ENCODE peak calls at places on chromosomes 12 and 14, in six cellular contexts. One of them, this sample, is unnamed.

GRCh38 chr12:22709292-22709691 is 84.3 kb downstream of the ETNK1 start:
- DNase-seq in cerebellar cortex: no peak
- DNase-seq in Calu3: no peak
- DNase-seq in activated naive CD8-positive, alpha-beta T cell treated with anti-CD3 and anti-CD28 coated beads, Interleukin-2, amount 50 U/mL, for 24 hours: no peak
- DNase-seq in GOT3: no peak
- DNase-seq in activated T-helper 1 cell treated with Interleukin-2 at 50 U/mL for 16 hours: no peak
- DNase-seq in this sample: no peak

GRCh38 chr14:99511421-99512109 is 30.4 kb downstream of the CCNK start:
- DNase-seq in cerebellar cortex: no peak
- DNase-seq in Calu3: no peak
- DNase-seq in activated naive CD8-positive, alpha-beta T cell treated with anti-CD3 and anti-CD28 coated beads, Interleukin-2, amount 50 U/mL, for 24 hours: no peak
- DNase-seq in GOT3: no peak
- DNase-seq in activated T-helper 1 cell treated with Interleukin-2 at 50 U/mL for 16 hours: no peak
- DNase-seq in this sample: no peak

GRCh38 chr12:31460024-31460423 is 130.9 kb downstream of the DENND5B start:
- DNase-seq in cerebellar cortex: no peak
- DNase-seq in Calu3: no peak
- DNase-seq in activated naive CD8-positive, alpha-beta T cell treated with anti-CD3 and anti-CD28 coated beads, Interleukin-2, amount 50 U/mL, for 24 hours: no peak
- DNase-seq in GOT3: no peak
- DNase-seq in activated T-helper 1 cell treated with Interleukin-2 at 50 U/mL for 16 hours: no peak
- DNase-seq in this sample: no peak

GRCh38 chr14:89004195-89004594 is 179.7 kb downstream of the TTC8 start:
- DNase-seq in cerebellar cortex: no peak
- DNase-seq in Calu3: no peak
- DNase-seq in activated naive CD8-positive, alpha-beta T cell treated with anti-CD3 and anti-CD28 coated beads, Interleukin-2, amount 50 U/mL, for 24 hours: no peak
- DNase-seq in GOT3: no peak
- DNase-seq in activated T-helper 1 cell treated with Interleukin-2 at 50 U/mL for 16 hours: no peak
- DNase-seq in this sample: no peak

GRCh38 chr12:12999959-13000615 is at the start of gene HEBP1:
- DNase-seq in cerebellar cortex: peak; percentile 94
- DNase-seq in Calu3: peak; percentile 97
- DNase-seq in activated naive CD8-positive, alpha-beta T cell treated with anti-CD3 and anti-CD28 coated beads, Interleukin-2, amount 50 U/mL, for 24 hours: peak; percentile 98
- DNase-seq in GOT3: peak; percentile 84
- DNase-seq in activated T-helper 1 cell treated with Interleukin-2 at 50 U/mL for 16 hours: peak; percentile 92
- DNase-seq in this sample: peak; percentile 98

GRCh38 chr12:75816892-75817291 is 214.7 kb downstream of the PHLDA1 start:
- DNase-seq in cerebellar cortex: no peak
- DNase-seq in Calu3: no peak
- DNase-seq in activated naive CD8-positive, alpha-beta T cell treated with anti-CD3 and anti-CD28 coated beads, Interleukin-2, amount 50 U/mL, for 24 hours: no peak
- DNase-seq in GOT3: no peak
- DNase-seq in activated T-helper 1 cell treated with Interleukin-2 at 50 U/mL for 16 hours: no peak
- DNase-seq in this sample: no peak

GRCh38 chr12:47033081-47033480 is 46.3 kb upstream of the PCED1B start:
- DNase-seq in cerebellar cortex: peak; percentile 30
- DNase-seq in Calu3: peak; percentile 12
- DNase-seq in activated naive CD8-positive, alpha-beta T cell treated with anti-CD3 and anti-CD28 coated beads, Interleukin-2, amount 50 U/mL, for 24 hours: no peak
- DNase-seq in GOT3: no peak
- DNase-seq in activated T-helper 1 cell treated with Interleukin-2 at 50 U/mL for 16 hours: no peak
- DNase-seq in this sample: no peak

GRCh38 chr12:51381226-51382079 is 9.8 kb downstream of the GALNT6 start:
- DNase-seq in cerebellar cortex: no peak
- DNase-seq in Calu3: no peak
- DNase-seq in activated naive CD8-positive, alpha-beta T cell treated with anti-CD3 and anti-CD28 coated beads, Interleukin-2, amount 50 U/mL, for 24 hours: no peak
- DNase-seq in GOT3: no peak
- DNase-seq in activated T-helper 1 cell treated with Interleukin-2 at 50 U/mL for 16 hours: no peak
- DNase-seq in this sample: no peak

GRCh38 chr14:90743826-90744225 is 72.4 kb downstream of the TTC7B start:
- DNase-seq in cerebellar cortex: no peak
- DNase-seq in Calu3: no peak
- DNase-seq in activated naive CD8-positive, alpha-beta T cell treated with anti-CD3 and anti-CD28 coated beads, Interleukin-2, amount 50 U/mL, for 24 hours: no peak
- DNase-seq in GOT3: no peak
- DNase-seq in activated T-helper 1 cell treated with Interleukin-2 at 50 U/mL for 16 hours: no peak
- DNase-seq in this sample: no peak

GRCh38 chr12:127632431-127632830 is 634.5 kb upstream of the TMEM132C start:
- DNase-seq in cerebellar cortex: peak; percentile 58
- DNase-seq in Calu3: no peak
- DNase-seq in activated naive CD8-positive, alpha-beta T cell treated with anti-CD3 and anti-CD28 coated beads, Interleukin-2, amount 50 U/mL, for 24 hours: no peak
- DNase-seq in GOT3: no peak
- DNase-seq in activated T-helper 1 cell treated with Interleukin-2 at 50 U/mL for 16 hours: no peak
- DNase-seq in this sample: no peak

GRCh38 chr12:24991209-24992049 is 42.5 kb upstream of the BCAT1 start:
- DNase-seq in cerebellar cortex: peak; percentile 79
- DNase-seq in Calu3: peak; percentile 8
- DNase-seq in activated naive CD8-positive, alpha-beta T cell treated with anti-CD3 and anti-CD28 coated beads, Interleukin-2, amount 50 U/mL, for 24 hours: no peak
- DNase-seq in GOT3: no peak
- DNase-seq in activated T-helper 1 cell treated with Interleukin-2 at 50 U/mL for 16 hours: no peak
- DNase-seq in this sample: no peak

GRCh38 chr12:56231184-56231582 is 1.3 kb downstream of the SLC39A5 start:
- DNase-seq in cerebellar cortex: no peak
- DNase-seq in Calu3: no peak
- DNase-seq in activated naive CD8-positive, alpha-beta T cell treated with anti-CD3 and anti-CD28 coated beads, Interleukin-2, amount 50 U/mL, for 24 hours: no peak
- DNase-seq in GOT3: no peak
- DNase-seq in activated T-helper 1 cell treated with Interleukin-2 at 50 U/mL for 16 hours: no peak
- DNase-seq in this sample: no peak

GRCh38 chr14:79708991-79709390 is 502.3 kb downstream of the DIO2 start:
- DNase-seq in cerebellar cortex: no peak
- DNase-seq in Calu3: no peak
- DNase-seq in activated naive CD8-positive, alpha-beta T cell treated with anti-CD3 and anti-CD28 coated beads, Interleukin-2, amount 50 U/mL, for 24 hours: no peak
- DNase-seq in GOT3: no peak
- DNase-seq in activated T-helper 1 cell treated with Interleukin-2 at 50 U/mL for 16 hours: no peak
- DNase-seq in this sample: no peak

GRCh38 chr14:85468815-85469214 is 61.1 kb upstream of the FLRT2 start:
- DNase-seq in cerebellar cortex: no peak
- DNase-seq in Calu3: no peak
- DNase-seq in activated naive CD8-positive, alpha-beta T cell treated with anti-CD3 and anti-CD28 coated beads, Interleukin-2, amount 50 U/mL, for 24 hours: no peak
- DNase-seq in GOT3: no peak
- DNase-seq in activated T-helper 1 cell treated with Interleukin-2 at 50 U/mL for 16 hours: no peak
- DNase-seq in this sample: no peak

GRCh38 chr14:36047912-36048311 is 128.6 kb downstream of the PTCSC3 start:
- DNase-seq in cerebellar cortex: no peak
- DNase-seq in Calu3: no peak
- DNase-seq in activated naive CD8-positive, alpha-beta T cell treated with anti-CD3 and anti-CD28 coated beads, Interleukin-2, amount 50 U/mL, for 24 hours: no peak
- DNase-seq in GOT3: no peak
- DNase-seq in activated T-helper 1 cell treated with Interleukin-2 at 50 U/mL for 16 hours: no peak
- DNase-seq in this sample: no peak

GRCh38 chr12:47943492-47944359 is 19.7 kb upstream of the TMEM106C start:
- DNase-seq in cerebellar cortex: no peak
- DNase-seq in Calu3: no peak
- DNase-seq in activated naive CD8-positive, alpha-beta T cell treated with anti-CD3 and anti-CD28 coated beads, Interleukin-2, amount 50 U/mL, for 24 hours: no peak
- DNase-seq in GOT3: no peak
- DNase-seq in activated T-helper 1 cell treated with Interleukin-2 at 50 U/mL for 16 hours: no peak
- DNase-seq in this sample: no peak